ENCODE peak calls at places on chromosomes 3 and 15, in eight cellular contexts. One of them, this sample, is unnamed.

GRCh38 chr3:126867526-126868200 is 115.3 kb upstream of the PLXNA1 start:
- DNase-seq in stimulated activated CD4-positive, alpha-beta T cell treated with anti-CD3 and anti-CD28 coated beads, Interleukin-12 subunit alpha, Interleukin-12 subunit beta, amount 100 ng/mL, for 4 hours: no peak
- DNase-seq in fibroblast of pulmonary artery: no peak
- DNase-seq in activated CD8-positive, alpha-beta memory T cell treated with anti-CD3 and anti-CD28 coated beads, Interleukin-2, amount 50 U/mL, for 48 hours: no peak
- DNase-seq in A673: no peak
- DNase-seq in AG08395: no peak
- DNase-seq in neural progenitor cell: no peak
- DNase-seq in activated T-cell treated with anti-CD3 and anti-CD28 coated beads for 24 hours: no peak
- DNase-seq in this sample: no peak

GRCh38 chr3:8618950-8619349 is 25.6 kb downstream of the SSUH2 start:
- DNase-seq in AG08395: no peak
- DNase-seq in stimulated activated CD4-positive, alpha-beta T cell treated with anti-CD3 and anti-CD28 coated beads, Interleukin-12 subunit alpha, Interleukin-12 subunit beta, amount 100 ng/mL, for 4 hours: no peak
- DNase-seq in fibroblast of pulmonary artery: no peak
- DNase-seq in A673: no peak
- DNase-seq in activated T-cell treated with anti-CD3 and anti-CD28 coated beads for 24 hours: no peak
- DNase-seq in activated CD8-positive, alpha-beta memory T cell treated with anti-CD3 and anti-CD28 coated beads, Interleukin-2, amount 50 U/mL, for 48 hours: no peak
- DNase-seq in neural progenitor cell: no peak
- DNase-seq in this sample: no peak

GRCh38 chr3:138615462-138615861 is 6.9 kb downstream of the FAIM start:
- DNase-seq in fibroblast of pulmonary artery: no peak
- DNase-seq in neural progenitor cell: no peak
- DNase-seq in activated T-cell treated with anti-CD3 and anti-CD28 coated beads for 24 hours: no peak
- DNase-seq in A673: no peak
- DNase-seq in activated CD8-positive, alpha-beta memory T cell treated with anti-CD3 and anti-CD28 coated beads, Interleukin-2, amount 50 U/mL, for 48 hours: no peak
- DNase-seq in stimulated activated CD4-positive, alpha-beta T cell treated with anti-CD3 and anti-CD28 coated beads, Interleukin-12 subunit alpha, Interleukin-12 subunit beta, amount 100 ng/mL, for 4 hours: no peak
- DNase-seq in AG08395: no peak
- DNase-seq in this sample: no peak

GRCh38 chr15:44222478-44222877 is 27.4 kb upstream of the FRMD5 start:
- DNase-seq in fibroblast of pulmonary artery: no peak
- DNase-seq in stimulated activated CD4-positive, alpha-beta T cell treated with anti-CD3 and anti-CD28 coated beads, Interleukin-12 subunit alpha, Interleukin-12 subunit beta, amount 100 ng/mL, for 4 hours: no peak
- DNase-seq in activated T-cell treated with anti-CD3 and anti-CD28 coated beads for 24 hours: no peak
- DNase-seq in A673: no peak
- DNase-seq in AG08395: no peak
- DNase-seq in neural progenitor cell: no peak
- DNase-seq in activated CD8-positive, alpha-beta memory T cell treated with anti-CD3 and anti-CD28 coated beads, Interleukin-2, amount 50 U/mL, for 48 hours: no peak
- DNase-seq in this sample: no peak

GRCh38 chr3:188978772-188979171 is 193.0 kb upstream of the TPRG1 start:
- DNase-seq in activated CD8-positive, alpha-beta memory T cell treated with anti-CD3 and anti-CD28 coated beads, Interleukin-2, amount 50 U/mL, for 48 hours: no peak
- DNase-seq in activated T-cell treated with anti-CD3 and anti-CD28 coated beads for 24 hours: no peak
- DNase-seq in neural progenitor cell: no peak
- DNase-seq in A673: no peak
- DNase-seq in fibroblast of pulmonary artery: peak; percentile 42
- DNase-seq in AG08395: peak; percentile 69
- DNase-seq in stimulated activated CD4-positive, alpha-beta T cell treated with anti-CD3 and anti-CD28 coated beads, Interleukin-12 subunit alpha, Interleukin-12 subunit beta, amount 100 ng/mL, for 4 hours: no peak
- DNase-seq in this sample: peak; percentile 32

GRCh38 chr3:120160050-120160449 is 65.8 kb upstream of the GSK3B start:
- DNase-seq in neural progenitor cell: no peak
- DNase-seq in activated CD8-positive, alpha-beta memory T cell treated with anti-CD3 and anti-CD28 coated beads, Interleukin-2, amount 50 U/mL, for 48 hours: no peak
- DNase-seq in fibroblast of pulmonary artery: peak; percentile 99
- DNase-seq in stimulated activated CD4-positive, alpha-beta T cell treated with anti-CD3 and anti-CD28 coated beads, Interleukin-12 subunit alpha, Interleukin-12 subunit beta, amount 100 ng/mL, for 4 hours: no peak
- DNase-seq in A673: no peak
- DNase-seq in AG08395: peak; percentile 95
- DNase-seq in activated T-cell treated with anti-CD3 and anti-CD28 coated beads for 24 hours: no peak
- DNase-seq in this sample: peak; percentile 86

GRCh38 chr15:40238481-40238926 is 359 bp upstream of the PAK6 start:
- DNase-seq in AG08395: no peak
- DNase-seq in activated CD8-positive, alpha-beta memory T cell treated with anti-CD3 and anti-CD28 coated beads, Interleukin-2, amount 50 U/mL, for 48 hours: no peak
- DNase-seq in A673: no peak
- DNase-seq in activated T-cell treated with anti-CD3 and anti-CD28 coated beads for 24 hours: no peak
- DNase-seq in neural progenitor cell: no peak
- DNase-seq in stimulated activated CD4-positive, alpha-beta T cell treated with anti-CD3 and anti-CD28 coated beads, Interleukin-12 subunit alpha, Interleukin-12 subunit beta, amount 100 ng/mL, for 4 hours: no peak
- DNase-seq in fibroblast of pulmonary artery: no peak
- DNase-seq in this sample: no peak

GRCh38 chr15:70669966-70670658 is 93.2 kb downstream of the UACA start:
- DNase-seq in neural progenitor cell: no peak
- DNase-seq in AG08395: no peak
- DNase-seq in stimulated activated CD4-positive, alpha-beta T cell treated with anti-CD3 and anti-CD28 coated beads, Interleukin-12 subunit alpha, Interleukin-12 subunit beta, amount 100 ng/mL, for 4 hours: no peak
- DNase-seq in A673: peak; percentile 14
- DNase-seq in fibroblast of pulmonary artery: peak; percentile 42
- DNase-seq in activated T-cell treated with anti-CD3 and anti-CD28 coated beads for 24 hours: no peak
- DNase-seq in activated CD8-positive, alpha-beta memory T cell treated with anti-CD3 and anti-CD28 coated beads, Interleukin-2, amount 50 U/mL, for 48 hours: no peak
- DNase-seq in this sample: no peak

GRCh38 chr3:9955067-9955502 is 2.9 kb upstream of the PRRT3 start:
- DNase-seq in activated T-cell treated with anti-CD3 and anti-CD28 coated beads for 24 hours: no peak
- DNase-seq in neural progenitor cell: no peak
- DNase-seq in A673: no peak
- DNase-seq in fibroblast of pulmonary artery: peak; percentile 31
- DNase-seq in stimulated activated CD4-positive, alpha-beta T cell treated with anti-CD3 and anti-CD28 coated beads, Interleukin-12 subunit alpha, Interleukin-12 subunit beta, amount 100 ng/mL, for 4 hours: no peak
- DNase-seq in AG08395: no peak
- DNase-seq in activated CD8-positive, alpha-beta memory T cell treated with anti-CD3 and anti-CD28 coated beads, Interleukin-2, amount 50 U/mL, for 48 hours: no peak
- DNase-seq in this sample: no peak

GRCh38 chr3:134291300-134292254 is 40.9 kb upstream of the RYK start:
- DNase-seq in activated CD8-positive, alpha-beta memory T cell treated with anti-CD3 and anti-CD28 coated beads, Interleukin-2, amount 50 U/mL, for 48 hours: no peak
- DNase-seq in fibroblast of pulmonary artery: peak; percentile 93
- DNase-seq in activated T-cell treated with anti-CD3 and anti-CD28 coated beads for 24 hours: no peak
- DNase-seq in stimulated activated CD4-positive, alpha-beta T cell treated with anti-CD3 and anti-CD28 coated beads, Interleukin-12 subunit alpha, Interleukin-12 subunit beta, amount 100 ng/mL, for 4 hours: no peak
- DNase-seq in neural progenitor cell: no peak
- DNase-seq in AG08395: peak; percentile 73
- DNase-seq in A673: peak; percentile 47
- DNase-seq in this sample: peak; percentile 91

GRCh38 chr15:63943829-63944680 is 102.2 kb downstream of the DAPK2 start:
- DNase-seq in AG08395: no peak
- DNase-seq in activated CD8-positive, alpha-beta memory T cell treated with anti-CD3 and anti-CD28 coated beads, Interleukin-2, amount 50 U/mL, for 48 hours: no peak
- DNase-seq in stimulated activated CD4-positive, alpha-beta T cell treated with anti-CD3 and anti-CD28 coated beads, Interleukin-12 subunit alpha, Interleukin-12 subunit beta, amount 100 ng/mL, for 4 hours: no peak
- DNase-seq in activated T-cell treated with anti-CD3 and anti-CD28 coated beads for 24 hours: no peak
- DNase-seq in A673: no peak
- DNase-seq in neural progenitor cell: no peak
- DNase-seq in fibroblast of pulmonary artery: no peak
- DNase-seq in this sample: no peak

GRCh38 chr15:90813796-90814192 is 54.6 kb upstream of the FURIN start:
- DNase-seq in fibroblast of pulmonary artery: no peak
- DNase-seq in activated T-cell treated with anti-CD3 and anti-CD28 coated beads for 24 hours: no peak
- DNase-seq in A673: no peak
- DNase-seq in neural progenitor cell: no peak
- DNase-seq in AG08395: no peak
- DNase-seq in activated CD8-positive, alpha-beta memory T cell treated with anti-CD3 and anti-CD28 coated beads, Interleukin-2, amount 50 U/mL, for 48 hours: no peak
- DNase-seq in stimulated activated CD4-positive, alpha-beta T cell treated with anti-CD3 and anti-CD28 coated beads, Interleukin-12 subunit alpha, Interleukin-12 subunit beta, amount 100 ng/mL, for 4 hours: no peak
- DNase-seq in this sample: no peak

GRCh38 chr15:95574053-95574452 is 756.4 kb upstream of the NR2F2 start:
- DNase-seq in fibroblast of pulmonary artery: no peak
- DNase-seq in AG08395: no peak
- DNase-seq in activated T-cell treated with anti-CD3 and anti-CD28 coated beads for 24 hours: no peak
- DNase-seq in neural progenitor cell: no peak
- DNase-seq in activated CD8-positive, alpha-beta memory T cell treated with anti-CD3 and anti-CD28 coated beads, Interleukin-2, amount 50 U/mL, for 48 hours: no peak
- DNase-seq in stimulated activated CD4-positive, alpha-beta T cell treated with anti-CD3 and anti-CD28 coated beads, Interleukin-12 subunit alpha, Interleukin-12 subunit beta, amount 100 ng/mL, for 4 hours: no peak
- DNase-seq in A673: no peak
- DNase-seq in this sample: no peak

GRCh38 chr3:185460719-185461350 is 38.0 kb downstream of the TMEM41A start:
- DNase-seq in neural progenitor cell: no peak
- DNase-seq in stimulated activated CD4-positive, alpha-beta T cell treated with anti-CD3 and anti-CD28 coated beads, Interleukin-12 subunit alpha, Interleukin-12 subunit beta, amount 100 ng/mL, for 4 hours: no peak
- DNase-seq in fibroblast of pulmonary artery: peak; percentile 56
- DNase-seq in A673: peak; percentile 56
- DNase-seq in activated CD8-positive, alpha-beta memory T cell treated with anti-CD3 and anti-CD28 coated beads, Interleukin-2, amount 50 U/mL, for 48 hours: no peak
- DNase-seq in activated T-cell treated with anti-CD3 and anti-CD28 coated beads for 24 hours: no peak
- DNase-seq in AG08395: peak; percentile 55
- DNase-seq in this sample: no peak

GRCh38 chr3:196179380-196180308 is 31.6 kb downstream of the ZDHHC19 start:
- DNase-seq in A673: no peak
- DNase-seq in neural progenitor cell: peak; percentile 65
- DNase-seq in fibroblast of pulmonary artery: peak; percentile 41
- DNase-seq in stimulated activated CD4-positive, alpha-beta T cell treated with anti-CD3 and anti-CD28 coated beads, Interleukin-12 subunit alpha, Interleukin-12 subunit beta, amount 100 ng/mL, for 4 hours: peak; percentile 71
- DNase-seq in activated CD8-positive, alpha-beta memory T cell treated with anti-CD3 and anti-CD28 coated beads, Interleukin-2, amount 50 U/mL, for 48 hours: peak; percentile 91
- DNase-seq in AG08395: peak; percentile 54
- DNase-seq in activated T-cell treated with anti-CD3 and anti-CD28 coated beads for 24 hours: peak; percentile 76
- DNase-seq in this sample: peak; percentile 70

GRCh38 chr3:66498718-66499611 is 1.9 kb downstream of the LRIG1 start:
- DNase-seq in AG08395: no peak
- DNase-seq in activated T-cell treated with anti-CD3 and anti-CD28 coated beads for 24 hours: no peak
- DNase-seq in A673: peak; percentile 17
- DNase-seq in activated CD8-positive, alpha-beta memory T cell treated with anti-CD3 and anti-CD28 coated beads, Interleukin-2, amount 50 U/mL, for 48 hours: no peak
- DNase-seq in neural progenitor cell: no peak
- DNase-seq in stimulated activated CD4-positive, alpha-beta T cell treated with anti-CD3 and anti-CD28 coated beads, Interleukin-12 subunit alpha, Interleukin-12 subunit beta, amount 100 ng/mL, for 4 hours: no peak
- DNase-seq in fibroblast of pulmonary artery: no peak
- DNase-seq in this sample: no peak

GRCh38 chr3:177221734-177222133 is 24.5 kb upstream of the TBL1XR1 start:
- DNase-seq in neural progenitor cell: no peak
- DNase-seq in stimulated activated CD4-positive, alpha-beta T cell treated with anti-CD3 and anti-CD28 coated beads, Interleukin-12 subunit alpha, Interleukin-12 subunit beta, amount 100 ng/mL, for 4 hours: no peak
- DNase-seq in activated T-cell treated with anti-CD3 and anti-CD28 coated beads for 24 hours: no peak
- DNase-seq in fibroblast of pulmonary artery: no peak
- DNase-seq in A673: no peak
- DNase-seq in AG08395: no peak
- DNase-seq in activated CD8-positive, alpha-beta memory T cell treated with anti-CD3 and anti-CD28 coated beads, Interleukin-2, amount 50 U/mL, for 48 hours: no peak
- DNase-seq in this sample: no peak

GRCh38 chr3:123831420-123831819 is 52.7 kb downstream of the MYLK start:
- DNase-seq in activated CD8-positive, alpha-beta memory T cell treated with anti-CD3 and anti-CD28 coated beads, Interleukin-2, amount 50 U/mL, for 48 hours: no peak
- DNase-seq in fibroblast of pulmonary artery: no peak
- DNase-seq in stimulated activated CD4-positive, alpha-beta T cell treated with anti-CD3 and anti-CD28 coated beads, Interleukin-12 subunit alpha, Interleukin-12 subunit beta, amount 100 ng/mL, for 4 hours: no peak
- DNase-seq in neural progenitor cell: no peak
- DNase-seq in A673: no peak
- DNase-seq in activated T-cell treated with anti-CD3 and anti-CD28 coated beads for 24 hours: no peak
- DNase-seq in AG08395: no peak
- DNase-seq in this sample: no peak

GRCh38 chr3:22585504-22585903 is 617.6 kb upstream of the UBE2E2 start:
- DNase-seq in stimulated activated CD4-positive, alpha-beta T cell treated with anti-CD3 and anti-CD28 coated beads, Interleukin-12 subunit alpha, Interleukin-12 subunit beta, amount 100 ng/mL, for 4 hours: no peak
- DNase-seq in AG08395: peak; percentile 12
- DNase-seq in activated T-cell treated with anti-CD3 and anti-CD28 coated beads for 24 hours: no peak
- DNase-seq in fibroblast of pulmonary artery: peak; percentile 11
- DNase-seq in neural progenitor cell: no peak
- DNase-seq in activated CD8-positive, alpha-beta memory T cell treated with anti-CD3 and anti-CD28 coated beads, Interleukin-2, amount 50 U/mL, for 48 hours: no peak
- DNase-seq in A673: no peak
- DNase-seq in this sample: peak; percentile 3

GRCh38 chr3:54987719-54988118 is 59.9 kb upstream of the LRTM1 start:
- DNase-seq in AG08395: no peak
- DNase-seq in stimulated activated CD4-positive, alpha-beta T cell treated with anti-CD3 and anti-CD28 coated beads, Interleukin-12 subunit alpha, Interleukin-12 subunit beta, amount 100 ng/mL, for 4 hours: no peak
- DNase-seq in activated CD8-positive, alpha-beta memory T cell treated with anti-CD3 and anti-CD28 coated beads, Interleukin-2, amount 50 U/mL, for 48 hours: no peak
- DNase-seq in A673: no peak
- DNase-seq in fibroblast of pulmonary artery: no peak
- DNase-seq in activated T-cell treated with anti-CD3 and anti-CD28 coated beads for 24 hours: no peak
- DNase-seq in neural progenitor cell: no peak
- DNase-seq in this sample: no peak

GRCh38 chr3:45055032-45055410 is 28.9 kb downstream of the CLEC3B start:
- DNase-seq in fibroblast of pulmonary artery: peak; percentile 79
- DNase-seq in stimulated activated CD4-positive, alpha-beta T cell treated with anti-CD3 and anti-CD28 coated beads, Interleukin-12 subunit alpha, Interleukin-12 subunit beta, amount 100 ng/mL, for 4 hours: no peak
- DNase-seq in activated T-cell treated with anti-CD3 and anti-CD28 coated beads for 24 hours: no peak
- DNase-seq in A673: no peak
- DNase-seq in AG08395: peak; percentile 64
- DNase-seq in activated CD8-positive, alpha-beta memory T cell treated with anti-CD3 and anti-CD28 coated beads, Interleukin-2, amount 50 U/mL, for 48 hours: no peak
- DNase-seq in neural progenitor cell: no peak
- DNase-seq in this sample: no peak

GRCh38 chr15:87038404-87038803 is 958.7 kb downstream of the AGBL1 start:
- DNase-seq in activated T-cell treated with anti-CD3 and anti-CD28 coated beads for 24 hours: no peak
- DNase-seq in fibroblast of pulmonary artery: no peak
- DNase-seq in A673: no peak
- DNase-seq in stimulated activated CD4-positive, alpha-beta T cell treated with anti-CD3 and anti-CD28 coated beads, Interleukin-12 subunit alpha, Interleukin-12 subunit beta, amount 100 ng/mL, for 4 hours: no peak
- DNase-seq in AG08395: no peak
- DNase-seq in neural progenitor cell: peak; percentile 9
- DNase-seq in activated CD8-positive, alpha-beta memory T cell treated with anti-CD3 and anti-CD28 coated beads, Interleukin-2, amount 50 U/mL, for 48 hours: no peak
- DNase-seq in this sample: no peak

GRCh38 chr3:166420071-166420470 is 582.8 kb upstream of the BCHE start:
- DNase-seq in neural progenitor cell: no peak
- DNase-seq in A673: no peak
- DNase-seq in fibroblast of pulmonary artery: no peak
- DNase-seq in stimulated activated CD4-positive, alpha-beta T cell treated with anti-CD3 and anti-CD28 coated beads, Interleukin-12 subunit alpha, Interleukin-12 subunit beta, amount 100 ng/mL, for 4 hours: no peak
- DNase-seq in AG08395: no peak
- DNase-seq in activated CD8-positive, alpha-beta memory T cell treated with anti-CD3 and anti-CD28 coated beads, Interleukin-2, amount 50 U/mL, for 48 hours: no peak
- DNase-seq in activated T-cell treated with anti-CD3 and anti-CD28 coated beads for 24 hours: no peak
- DNase-seq in this sample: no peak

GRCh38 chr3:111194048-111194447 is 122.4 kb downstream of the NECTIN3 start:
- DNase-seq in activated T-cell treated with anti-CD3 and anti-CD28 coated beads for 24 hours: no peak
- DNase-seq in AG08395: no peak
- DNase-seq in activated CD8-positive, alpha-beta memory T cell treated with anti-CD3 and anti-CD28 coated beads, Interleukin-2, amount 50 U/mL, for 48 hours: no peak
- DNase-seq in fibroblast of pulmonary artery: no peak
- DNase-seq in A673: no peak
- DNase-seq in stimulated activated CD4-positive, alpha-beta T cell treated with anti-CD3 and anti-CD28 coated beads, Interleukin-12 subunit alpha, Interleukin-12 subunit beta, amount 100 ng/mL, for 4 hours: no peak
- DNase-seq in neural progenitor cell: no peak
- DNase-seq in this sample: no peak

GRCh38 chr3:157542711-157543485 is 39.7 kb upstream of the VEPH1 start:
- DNase-seq in activated T-cell treated with anti-CD3 and anti-CD28 coated beads for 24 hours: no peak
- DNase-seq in activated CD8-positive, alpha-beta memory T cell treated with anti-CD3 and anti-CD28 coated beads, Interleukin-2, amount 50 U/mL, for 48 hours: no peak
- DNase-seq in stimulated activated CD4-positive, alpha-beta T cell treated with anti-CD3 and anti-CD28 coated beads, Interleukin-12 subunit alpha, Interleukin-12 subunit beta, amount 100 ng/mL, for 4 hours: no peak
- DNase-seq in A673: peak; percentile 33
- DNase-seq in fibroblast of pulmonary artery: peak; percentile 78
- DNase-seq in AG08395: peak; percentile 82
- DNase-seq in neural progenitor cell: peak; percentile 72
- DNase-seq in this sample: peak; percentile 65

GRCh38 chr15:85706779-85707518 is 87.8 kb downstream of the KLHL25 start:
- DNase-seq in fibroblast of pulmonary artery: peak; percentile 97
- DNase-seq in activated T-cell treated with anti-CD3 and anti-CD28 coated beads for 24 hours: no peak
- DNase-seq in A673: no peak
- DNase-seq in activated CD8-positive, alpha-beta memory T cell treated with anti-CD3 and anti-CD28 coated beads, Interleukin-2, amount 50 U/mL, for 48 hours: peak; percentile 60
- DNase-seq in stimulated activated CD4-positive, alpha-beta T cell treated with anti-CD3 and anti-CD28 coated beads, Interleukin-12 subunit alpha, Interleukin-12 subunit beta, amount 100 ng/mL, for 4 hours: no peak
- DNase-seq in neural progenitor cell: no peak
- DNase-seq in AG08395: peak; percentile 37
- DNase-seq in this sample: no peak

This sample was measured in MG63.